ENCODE peak calls at places on chromosomes 12 and 14, in eight cellular contexts. W, U, J, X, D, K, S and C are unnamed samples.

GRCh38 chr14:50363734-50364113 is 33.0 kb downstream of the CDKL1 start:
- DNase-seq in J (no peak), U (no peak), W (no peak), S (no peak), D (no peak), K (no peak), X (no peak), C (peak)

GRCh38 chr12:58359084-58359483 is 417.7 kb downstream of the ATP23 start:
- DNase-seq in J (peak), W (no peak), X (no peak), K (no peak), U (no peak), D (peak), S (no peak), C (no peak)

GRCh38 chr12:123242083-123242904 is 9.1 kb downstream of the MTRFR start:
- DNase-seq in S (no peak), J (no peak), W (no peak), K (no peak), U (no peak), D (peak), X (no peak), C (no peak)

GRCh38 chr14:23361320-23361719 is 3.7 kb downstream of the EFS start:
- DNase-seq in J (no peak), W (no peak), S (no peak), K (no peak), D (peak), X (peak), U (peak), C (no peak)

GRCh38 chr14:98120831-98121464 is 1151.0 kb downstream of the BCL11B start:
- DNase-seq in K (no peak), S (no peak), X (no peak), W (peak), D (no peak), J (no peak), U (peak), C (no peak)

GRCh38 chr12:4579305-4580097 is 17.5 kb downstream of the DYRK4 start:
- DNase-seq in D (peak), U (no peak), S (peak), J (no peak), X (no peak), W (peak), K (no peak), C (no peak)

GRCh38 chr14:96349286-96350075 is 13.7 kb downstream of the ATG2B start:
- DNase-seq in D (no peak), K (no peak), S (peak), J (no peak), X (no peak), U (peak), W (no peak), C (no peak)

GRCh38 chr12:123113038-123113437 is 37.9 kb downstream of the PITPNM2 start:
- DNase-seq in W (no peak), K (no peak), J (no peak), S (no peak), U (no peak), X (no peak), D (no peak), C (no peak)

GRCh38 chr12:112121780-112122565 is 3.4 kb upstream of the TRAFD1 start:
- DNase-seq in J (peak), X (peak), W (peak), K (peak), U (peak), S (peak), D (peak), C (no peak)

GRCh38 chr14:29442720-29443119 is 484.9 kb downstream of the PRKD1 start:
- DNase-seq in U (peak), S (peak), J (no peak), W (peak), K (no peak), X (peak), D (peak), C (no peak)

GRCh38 chr12:40646891-40647290 is 45.3 kb upstream of the CNTN1 start:
- DNase-seq in J (no peak), X (no peak), S (no peak), U (no peak), W (no peak), K (no peak), D (no peak), C (no peak)

GRCh38 chr14:104744484-104744883 is 8.5 kb upstream of the SIVA1 start:
- DNase-seq in J (no peak), W (no peak), S (no peak), K (no peak), X (no peak), U (no peak), D (no peak), C (no peak)

GRCh38 chr14:20278414-20278813 is 27.3 kb downstream of the TTC5 start:
- DNase-seq in S (no peak), D (no peak), U (peak), X (no peak), W (peak), K (no peak), J (no peak), C (peak)

GRCh38 chr12:53703746-53704145 is 23.5 kb downstream of the CALCOCO1 start:
- DNase-seq in X (peak), D (peak), J (no peak), S (no peak), W (peak), U (no peak), K (no peak), C (no peak)

GRCh38 chr14:42192659-42193425 is 586.2 kb downstream of the LRFN5 start:
- DNase-seq in D (peak), J (no peak), S (peak), K (peak), X (peak), U (peak), W (peak), C (no peak)

GRCh38 chr12:22687677-22688076 is 62.7 kb downstream of the ETNK1 start:
- DNase-seq in K (no peak), X (peak), S (no peak), J (no peak), U (peak), D (peak), W (peak), C (no peak)

GRCh38 chr12:131836193-131836592 is 8.0 kb downstream of the MMP17 start:
- DNase-seq in J (no peak), K (no peak), U (no peak), X (no peak), S (no peak), W (peak), D (peak), C (no peak)

DNA sequence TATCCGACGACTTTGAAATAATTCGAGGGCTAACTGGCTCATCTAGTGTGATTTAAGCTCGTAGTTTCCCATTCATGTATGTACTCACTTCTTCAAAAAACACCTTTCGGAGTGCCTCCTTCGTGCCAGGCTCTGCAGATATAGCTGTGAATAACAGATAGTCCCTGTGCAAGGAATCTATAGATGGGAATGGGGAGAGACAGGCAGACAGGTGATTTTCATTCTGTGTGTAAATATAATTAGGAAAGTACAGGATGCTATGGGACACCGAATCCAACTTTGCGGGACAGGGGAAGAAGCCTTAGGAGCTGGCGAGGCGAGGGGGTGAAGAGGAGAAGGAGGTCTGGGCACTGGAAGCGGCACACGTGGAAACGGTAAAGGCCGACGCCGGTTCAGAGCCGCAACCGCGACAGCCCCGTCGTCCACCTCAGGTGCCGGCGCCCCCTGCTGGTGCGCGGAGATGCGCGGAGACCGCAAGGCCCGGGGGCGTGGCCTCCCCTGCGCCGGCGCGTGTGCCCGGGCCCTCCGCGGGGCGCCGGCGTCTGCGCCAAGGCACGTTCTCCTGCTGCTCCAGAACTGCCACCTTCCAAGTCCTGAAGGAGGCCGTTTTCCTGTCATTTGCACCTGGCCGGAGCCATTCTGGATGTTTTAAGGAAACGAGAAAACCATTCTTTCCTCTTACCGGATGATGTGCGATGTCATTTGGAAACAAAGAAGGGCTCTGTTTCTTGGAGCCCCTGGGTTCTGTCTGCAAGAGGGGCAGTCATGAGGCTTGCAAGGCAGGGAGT is 18.0 kb upstream of the CACNA1C start:
- DNase-seq in J (peak), K (peak), U (peak), W (peak), D (peak), X (no peak), S (peak), C (peak)
- H3K4me3 ChIP-seq in J (peak), K (peak), U (peak), W (peak), D (peak), X (peak), S (no peak), C (peak)

GRCh38 chr12:116558280-116559079 is 701 bp upstream of the MAP1LC3B2 start:
- DNase-seq in K (no peak), D (no peak), U (no peak), S (no peak), J (no peak), X (no peak), W (no peak), C (no peak)

GRCh38 chr12:116559080-116559329 is 176 bp upstream of the MAP1LC3B2 start:
- DNase-seq in U (no peak), D (no peak), X (no peak), K (no peak), W (no peak), J (no peak), S (no peak), C (no peak)

GRCh38 chr12:116561181-116561821 is 2.1 kb downstream of the MAP1LC3B2 start:
- DNase-seq in X (no peak), J (no peak), S (no peak), U (no peak), D (no peak), W (no peak), K (no peak), C (no peak)

GRCh38 chr12:116556964-116557706 is 2.0 kb upstream of the MAP1LC3B2 start:
- DNase-seq in J (no peak), X (peak), W (no peak), D (peak), S (no peak), K (no peak), U (peak), C (no peak)

GRCh38 chr12:116559330-116560080 is at the start of gene MAP1LC3B2:
- DNase-seq in D (peak), U (peak), X (peak), K (peak), W (peak), J (peak), S (no peak), C (peak)
- H3K4me3 ChIP-seq in D (no peak), U (no peak), X (no peak), K (no peak), W (no peak), J (no peak), S (no peak), C (peak)

DNA sequence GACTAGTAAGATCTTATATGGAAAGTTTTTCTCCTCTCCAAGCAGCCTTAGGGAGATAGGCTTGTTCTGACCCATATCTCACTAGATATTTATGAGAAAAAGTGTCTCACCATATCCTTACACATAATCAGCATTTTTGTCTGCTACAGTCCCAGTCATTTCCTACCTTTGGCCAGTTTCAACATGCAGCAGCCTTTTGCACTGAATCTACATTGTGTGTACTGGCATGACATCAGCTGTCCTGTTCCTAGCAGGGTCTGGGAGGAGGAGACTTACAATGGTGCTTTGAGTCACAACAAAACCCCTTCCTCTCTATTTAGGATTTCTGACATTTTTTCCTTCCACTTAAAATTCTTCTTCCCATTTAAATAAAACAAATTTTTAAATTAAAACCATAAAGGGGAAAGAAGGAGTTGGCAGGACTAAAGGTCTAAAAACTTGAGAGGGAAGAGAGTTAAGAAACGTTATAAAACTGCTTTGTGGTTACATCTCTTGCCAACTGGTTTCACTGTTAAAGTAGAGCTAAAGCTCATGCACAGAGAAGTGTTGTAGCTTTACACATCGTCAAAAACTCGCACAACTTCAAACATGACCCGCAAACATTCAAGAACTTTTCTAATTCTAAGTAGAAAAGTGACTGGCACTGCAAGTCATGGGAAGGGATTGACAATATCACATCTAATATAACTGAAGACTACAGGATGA is 53.3 kb upstream of the CERS5 start:
- DNase-seq in W (peak), U (peak), K (peak), X (peak), D (peak), J (no peak), S (peak), C (no peak)
- H3K4me3 ChIP-seq in W (peak), U (peak), K (peak), X (peak), D (peak), J (peak), S (peak), C (peak)

DNA sequence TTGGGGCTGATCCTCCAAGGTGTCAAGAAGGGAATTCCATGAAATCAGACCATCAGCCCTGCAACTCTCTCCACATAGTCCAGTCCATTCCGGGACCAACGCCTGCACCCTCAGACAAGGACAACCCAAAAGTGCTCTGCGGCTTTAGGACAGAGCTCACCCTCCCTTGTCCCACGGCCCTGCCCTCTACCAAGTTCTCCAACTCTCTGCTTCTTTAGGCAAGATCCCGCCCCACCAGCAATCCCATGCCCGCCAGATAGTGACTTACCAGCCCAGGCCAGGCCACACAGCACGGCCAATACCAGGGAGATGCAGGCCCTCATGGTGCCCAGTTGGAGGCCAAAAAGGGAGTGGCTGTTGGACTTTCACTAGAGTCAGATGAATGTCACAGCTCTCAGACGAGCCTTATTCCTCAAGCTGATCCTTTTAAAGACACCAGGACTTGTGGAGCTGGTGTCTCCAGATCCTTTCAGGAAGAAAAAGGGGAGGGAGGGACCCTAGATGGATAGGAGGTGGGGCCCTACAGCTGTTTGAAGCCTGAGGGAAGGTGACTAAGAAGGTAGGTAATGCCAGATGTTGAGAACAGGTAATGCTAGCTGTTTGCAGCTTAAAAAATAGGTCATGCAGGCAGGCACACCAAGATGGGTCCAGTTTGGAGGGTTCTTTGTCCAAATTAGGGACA is at the start of gene ENDOU:
- DNase-seq in K (no peak), W (no peak), S (no peak), D (no peak), U (no peak), X (no peak), J (no peak), C (no peak)
- H3K4me3 ChIP-seq in K (no peak), W (no peak), S (no peak), D (no peak), U (no peak), X (no peak), J (no peak), C (no peak)

DNA sequence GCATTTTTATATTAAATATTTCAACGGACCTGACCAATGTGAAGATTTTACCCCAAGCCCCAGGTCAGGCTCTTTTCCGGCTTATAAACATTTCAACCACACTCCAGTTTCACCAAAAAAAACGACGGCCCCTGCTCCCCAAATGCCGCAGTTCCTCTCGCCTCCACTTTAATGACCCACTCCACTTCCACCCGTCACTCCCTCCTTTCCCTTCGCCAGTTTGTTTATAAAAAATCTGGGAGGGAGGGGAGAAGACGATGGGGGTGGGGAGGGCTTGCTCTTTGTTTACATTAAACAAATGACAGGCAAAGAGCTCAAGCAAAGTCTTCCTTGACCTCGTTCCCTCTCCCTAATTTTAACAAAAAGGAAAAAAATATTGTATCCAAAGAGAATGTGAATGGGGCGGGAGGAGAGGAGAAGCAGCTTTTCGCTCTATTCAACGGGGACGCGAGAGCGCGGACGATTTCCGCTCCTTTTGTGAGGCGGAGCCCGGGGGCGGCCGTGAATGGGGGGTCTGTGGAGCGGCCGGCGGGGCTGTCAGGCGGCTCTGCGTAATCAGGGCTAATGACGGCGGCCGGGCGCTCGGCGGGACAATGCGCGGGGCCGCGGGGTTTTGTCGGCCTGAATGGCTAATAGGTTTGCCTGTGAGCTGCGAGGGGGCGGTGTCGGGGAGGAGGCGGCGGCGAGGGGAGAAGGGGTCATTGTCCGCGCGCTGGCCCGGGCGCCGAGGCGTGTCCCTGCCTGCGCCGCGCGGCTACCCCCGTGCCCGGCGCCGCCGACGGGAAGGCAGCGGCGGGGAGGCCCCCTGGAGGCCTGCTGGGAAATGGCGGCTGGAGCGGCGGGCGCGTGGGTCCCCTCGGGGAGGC is 5.7 kb downstream of the SIX6 start:
- DNase-seq in W (peak), X (peak), J (peak), U (no peak), K (no peak), S (peak), D (peak), C (no peak)
- H3K4me3 ChIP-seq in W (peak), X (peak), J (peak), U (peak), K (peak), S (peak), D (peak), C (no peak)

DNA sequence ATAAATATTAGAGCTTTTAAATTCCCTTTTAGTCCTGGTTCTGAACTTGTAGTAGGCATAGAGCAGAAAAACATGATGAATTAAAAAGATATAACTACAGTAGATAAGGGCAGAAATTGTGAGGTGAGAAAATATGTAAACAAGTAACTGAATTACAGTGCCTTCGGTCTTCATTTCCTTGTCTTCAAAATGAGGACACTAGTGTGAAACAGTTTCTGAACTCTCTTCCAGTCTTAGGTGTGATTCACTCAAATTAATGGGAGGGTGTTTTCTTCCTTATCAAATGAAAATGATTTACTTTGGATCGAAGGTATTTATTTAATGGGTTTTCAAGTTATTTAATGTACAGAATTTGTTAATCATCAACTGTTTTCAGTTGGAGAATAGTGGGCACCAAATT is 1.5 kb downstream of the FGD4 start:
- DNase-seq in U (no peak), K (no peak), J (no peak), X (no peak), S (no peak), W (no peak), D (no peak), C (no peak)
- H3K4me3 ChIP-seq in U (peak), K (no peak), J (peak), X (no peak), S (no peak), W (peak), D (peak), C (no peak)